ENCODE peak calls at places on chromosomes 2 and 18, in ten cellular contexts. J, Y, N, I, M, A, R, G, E and P are unnamed samples.

GRCh38 chr2:234363647-234364294 is 133.1 kb downstream of the ARL4C start:
- DNase-seq in R (no peak), A (no peak), N (no peak), I (no peak), E (no peak), J (no peak), G (peak), Y (no peak), M (no peak), P (no peak)

GRCh38 chr2:111161971-111162370 is 41.3 kb downstream of the BCL2L11 start:
- DNase-seq in I (no peak), N (peak), R (no peak), M (no peak), A (no peak), Y (no peak), E (peak), G (no peak), J (no peak), P (no peak)

GRCh38 chr18:52764271-52764670 is 424.3 kb downstream of the DCC start:
- DNase-seq in R (no peak), M (no peak), N (no peak), A (peak), J (no peak), I (no peak), E (no peak), G (no peak), Y (no peak), P (no peak)

GRCh38 chr2:120642646-120643045 is 93.0 kb upstream of the GLI2 start:
- DNase-seq in I (no peak), E (no peak), N (no peak), M (no peak), R (no peak), J (no peak), Y (no peak), G (no peak), A (no peak), P (no peak)

GRCh38 chr2:117987121-117987520 is 26.7 kb downstream of the CCDC93 start:
- DNase-seq in A (no peak), Y (no peak), I (no peak), M (no peak), R (no peak), E (no peak), J (no peak), G (no peak), N (no peak), P (no peak)

GRCh38 chr2:84970266-84970955 is 550 bp upstream of the KCMF1 start:
- DNase-seq in M (no peak), Y (peak), G (peak), E (peak), N (peak), I (peak), A (peak), R (peak), J (peak), P (no peak)

GRCh38 chr2:17416891-17417391 is 101.3 kb downstream of the RAD51AP2 start:
- DNase-seq in A (no peak), G (no peak), Y (no peak), I (peak), J (no peak), M (no peak), N (no peak), R (no peak), E (no peak), P (no peak)

GRCh38 chr18:39558658-39559057 is 1993.1 kb upstream of the CELF4 start:
- DNase-seq in A (no peak), N (no peak), I (no peak), M (no peak), J (no peak), Y (no peak), G (no peak), E (no peak), R (no peak), P (no peak)

GRCh38 chr2:216690451-216691209 is 4.7 kb downstream of the IGFBP5 start:
- DNase-seq in R (no peak), Y (no peak), M (no peak), E (no peak), N (no peak), I (no peak), J (no peak), G (no peak), A (no peak), P (no peak)

GRCh38 chr2:61328707-61329251 is 142.1 kb downstream of the USP34 start:
- DNase-seq in E (no peak), Y (no peak), R (no peak), G (no peak), I (peak), N (no peak), A (no peak), J (no peak), M (peak), P (no peak)

GRCh38 chr2:220891405-220891804 is 680.7 kb downstream of the EPHA4 start:
- DNase-seq in N (no peak), A (no peak), E (no peak), G (no peak), R (no peak), Y (no peak), J (no peak), M (peak), I (peak), P (no peak)

GRCh38 chr2:85756822-85757435 is 3.1 kb downstream of the ATOH8 start:
- DNase-seq in R (no peak), M (no peak), I (no peak), G (no peak), Y (no peak), E (no peak), J (no peak), N (peak), A (no peak), P (no peak)

GRCh38 chr18:57390044-57390443 is 37.7 kb downstream of the ST8SIA3 start:
- DNase-seq in E (no peak), N (no peak), M (no peak), A (no peak), I (no peak), J (no peak), Y (no peak), G (no peak), R (no peak), P (no peak)

GRCh38 chr2:110101280-110101844 is 14.3 kb downstream of the MALL start:
- DNase-seq in A (no peak), G (no peak), M (peak), I (peak), J (no peak), N (peak), R (no peak), Y (no peak), E (peak), P (peak)

GRCh38 chr2:67135201-67135600 is 261.9 kb upstream of the ETAA1 start:
- DNase-seq in N (no peak), E (no peak), A (no peak), I (no peak), G (no peak), M (no peak), Y (no peak), J (no peak), R (no peak), P (no peak)